ENCODE peak calls at places on chromosomes 1 and 21, in four cellular contexts. Z is fibroblast of lung; Y is left lung; O is effector memory CD4-positive, alpha-beta T cell. G is an unnamed sample.

GRCh38 chr1:74463301-74463988 is 49.0 kb downstream of the LRRC53 start:
- DNase-seq in Z (peak), Y (no peak), O (no peak), G (no peak)

GRCh38 chr1:168394858-168395257 is 114.2 kb downstream of the TBX19 start:
- DNase-seq in Z (no peak), Y (no peak), O (no peak), G (no peak)

GRCh38 chr1:45976623-45977022 is 155.8 kb downstream of the PIK3R3 start:
- DNase-seq in Z (no peak), Y (no peak), O (no peak), G (no peak)

GRCh38 chr21:39186676-39187075 is 3.4 kb upstream of the PSMG1 start:
- DNase-seq in Z (no peak), Y (no peak), O (no peak), G (no peak)

GRCh38 chr1:59903136-59903754 is 23.3 kb downstream of the CYP2J2 start:
- DNase-seq in Z (peak), Y (no peak), O (no peak), G (no peak)

GRCh38 chr1:24871306-24871901 is 58.7 kb downstream of the RUNX3 start:
- DNase-seq in Z (no peak), Y (no peak), O (no peak), G (no peak)

GRCh38 chr1:162213281-162213909 is 143.9 kb downstream of the NOS1AP start:
- DNase-seq in Z (peak), Y (peak), O (no peak), G (peak)

GRCh38 chr1:22832414-22832786 is 121.8 kb downstream of the EPHB2 start:
- DNase-seq in Z (peak), Y (no peak), O (no peak), G (no peak)

GRCh38 chr1:91885331-91885715 is 628 bp downstream of the TGFBR3 start:
- DNase-seq in Z (no peak), Y (peak), O (peak), G (no peak)

GRCh38 chr1:208159542-208160258 is 84.5 kb downstream of the PLXNA2 start:
- DNase-seq in Z (peak), Y (no peak), O (no peak), G (no peak)

GRCh38 chr1:225903623-225904022 is 14.7 kb upstream of the LEFTY1 start:
- DNase-seq in Z (no peak), Y (no peak), O (no peak), G (no peak)

GRCh38 chr1:10424034-10424433 is 6.2 kb upstream of the CENPS start:
- DNase-seq in Z (peak), Y (no peak), O (no peak), G (no peak)

GRCh38 chr21:45109831-45110492 is 35.6 kb downstream of the ADARB1 start:
- DNase-seq in Z (peak), Y (no peak), O (no peak), G (no peak)

GRCh38 chr1:9494936-9495758 is 44.1 kb upstream of the SLC25A33 start:
- DNase-seq in Z (peak), Y (peak), O (peak), G (no peak)

GRCh38 chr1:222167896-222168295 is 380.0 kb downstream of the HHIPL2 start:
- DNase-seq in Z (peak), Y (no peak), O (no peak), G (no peak)

GRCh38 chr1:99621340-99621901 is 24.5 kb upstream of the PALMD start:
- DNase-seq in Z (peak), Y (no peak), O (no peak), G (no peak)

GRCh38 chr21:33386222-33386784 is 16.9 kb upstream of the IFNGR2 start:
- DNase-seq in Z (no peak), Y (no peak), O (no peak), G (no peak)

GRCh38 chr1:119962296-119962968 is 66.1 kb upstream of the ADAM30 start:
- DNase-seq in Z (peak), Y (no peak), O (no peak), G (no peak)

GRCh38 chr1:201309420-201309819 is 26.1 kb downstream of the PKP1 start:
- DNase-seq in Z (peak), Y (peak), O (no peak), G (no peak)

GRCh38 chr1:10396870-10397269 is 2.0 kb upstream of the PGD start:
- DNase-seq in Z (no peak), Y (no peak), O (no peak), G (no peak)

GRCh38 chr1:230860617-230861384 is 7.5 kb downstream of the C1orf198 start:
- DNase-seq in Z (no peak), Y (no peak), O (no peak), G (no peak)

GRCh38 chr1:230863449-230863848 is 4.9 kb downstream of the C1orf198 start:
- DNase-seq in Z (no peak), Y (peak), O (no peak), G (no peak)

GRCh38 chr1:230864441-230864840 is 3.9 kb downstream of the C1orf198 start:
- DNase-seq in Z (no peak), Y (no peak), O (no peak), G (no peak)

GRCh38 chr1:230861489-230861888 is 6.8 kb downstream of the C1orf198 start:
- DNase-seq in Z (no peak), Y (no peak), O (no peak), G (no peak)

DNA sequence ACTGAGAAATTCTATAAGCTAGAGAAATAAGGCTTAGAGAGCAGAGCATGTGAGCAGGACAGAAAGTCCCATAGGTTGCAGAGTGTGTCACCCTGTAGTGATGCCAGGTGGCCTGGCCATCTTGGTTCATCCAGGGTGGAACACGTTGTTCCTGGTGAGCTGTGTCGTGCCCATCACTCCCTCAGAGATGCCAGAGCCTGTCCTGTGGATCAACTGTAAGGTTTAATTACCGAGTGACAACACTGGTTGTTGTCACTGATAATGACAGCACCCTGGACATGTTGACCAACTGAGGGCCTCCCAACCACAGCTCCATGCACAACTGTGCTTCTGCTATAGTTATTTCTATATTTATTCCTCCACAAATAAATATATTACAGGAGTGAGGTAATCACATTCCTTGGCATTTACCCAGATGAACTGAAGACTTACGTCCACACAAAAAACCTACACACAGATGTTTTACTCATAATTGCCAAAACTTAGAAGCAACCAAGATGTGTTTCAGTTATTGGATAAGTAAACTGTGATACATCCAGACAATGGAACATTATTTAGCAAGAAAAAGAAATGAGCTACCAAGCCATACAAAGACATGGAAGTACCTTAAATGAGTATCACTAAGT is 6.2 kb downstream of the C1orf198 start:
- DNase-seq in Z (no peak), Y (no peak), O (no peak), G (no peak)
- H3K27ac ChIP-seq in Z (peak), Y (no peak), O (no peak), G (peak)

GRCh38 chr1:224339422-224340033 is 9.6 kb upstream of the NVL start:
- DNase-seq in Z (no peak), Y (no peak), O (no peak), G (no peak)

GRCh38 chr1:224333939-224334701 is 4.1 kb upstream of the NVL start:
- DNase-seq in Z (peak), Y (no peak), O (no peak), G (no peak)

GRCh38 chr1:224340711-224341384 is 10.9 kb upstream of the NVL start:
- DNase-seq in Z (peak), Y (peak), O (no peak), G (no peak)

GRCh38 chr1:224333309-224333926 is 3.4 kb upstream of the NVL start:
- DNase-seq in Z (peak), Y (no peak), O (no peak), G (no peak)

GRCh38 chr1:224338150-224338838 is 8.3 kb upstream of the NVL start:
- DNase-seq in Z (peak), Y (no peak), O (no peak), G (no peak)
- H3K27ac ChIP-seq in Z (no peak), Y (peak), O (no peak), G (no peak)

DNA sequence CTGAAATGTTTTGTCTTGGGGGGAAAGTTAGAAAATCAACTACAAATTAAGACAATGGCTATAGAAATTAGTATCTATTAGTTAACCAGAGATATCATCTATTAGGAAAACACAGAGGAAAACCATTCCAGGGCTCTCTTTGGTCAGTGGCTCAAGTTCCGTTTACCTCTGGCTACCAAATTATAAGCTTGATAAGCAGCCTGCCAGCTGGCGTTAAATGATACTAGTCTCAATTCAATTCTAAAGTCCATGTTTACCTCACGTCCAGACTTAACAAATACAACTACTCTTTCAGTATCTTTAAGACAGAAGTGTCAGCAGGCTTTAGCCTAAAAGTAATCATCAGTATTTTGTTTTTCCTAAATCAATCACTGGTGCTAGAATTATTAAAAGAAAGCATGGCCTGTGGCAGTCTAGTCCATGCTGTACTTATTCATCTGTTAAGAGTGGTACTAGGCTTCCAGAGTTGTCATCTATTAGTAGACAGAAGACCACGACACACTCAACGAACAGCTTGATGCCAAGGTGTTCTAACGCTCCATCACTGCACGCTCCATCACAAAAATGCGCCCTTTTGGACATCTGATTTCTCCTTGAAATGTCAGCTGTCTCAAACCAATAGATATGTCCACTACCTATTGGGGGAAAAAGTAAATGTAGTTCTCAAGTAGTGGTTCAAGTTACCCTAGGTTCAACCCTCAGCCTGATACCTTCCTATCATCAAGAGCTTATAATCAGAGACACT is 1.5 kb downstream of the IVNS1ABP start:
- DNase-seq in Z (peak), Y (no peak), O (no peak), G (no peak)
- H3K27ac ChIP-seq in Z (peak), Y (peak), O (peak), G (peak)

GRCh38 chr1:118902299-118903270 is 85.6 kb downstream of the TBX15 start:
- DNase-seq in Z (peak), Y (no peak), O (no peak), G (no peak)
- H3K27ac ChIP-seq in Z (no peak), Y (no peak), O (no peak), G (no peak)

DNA sequence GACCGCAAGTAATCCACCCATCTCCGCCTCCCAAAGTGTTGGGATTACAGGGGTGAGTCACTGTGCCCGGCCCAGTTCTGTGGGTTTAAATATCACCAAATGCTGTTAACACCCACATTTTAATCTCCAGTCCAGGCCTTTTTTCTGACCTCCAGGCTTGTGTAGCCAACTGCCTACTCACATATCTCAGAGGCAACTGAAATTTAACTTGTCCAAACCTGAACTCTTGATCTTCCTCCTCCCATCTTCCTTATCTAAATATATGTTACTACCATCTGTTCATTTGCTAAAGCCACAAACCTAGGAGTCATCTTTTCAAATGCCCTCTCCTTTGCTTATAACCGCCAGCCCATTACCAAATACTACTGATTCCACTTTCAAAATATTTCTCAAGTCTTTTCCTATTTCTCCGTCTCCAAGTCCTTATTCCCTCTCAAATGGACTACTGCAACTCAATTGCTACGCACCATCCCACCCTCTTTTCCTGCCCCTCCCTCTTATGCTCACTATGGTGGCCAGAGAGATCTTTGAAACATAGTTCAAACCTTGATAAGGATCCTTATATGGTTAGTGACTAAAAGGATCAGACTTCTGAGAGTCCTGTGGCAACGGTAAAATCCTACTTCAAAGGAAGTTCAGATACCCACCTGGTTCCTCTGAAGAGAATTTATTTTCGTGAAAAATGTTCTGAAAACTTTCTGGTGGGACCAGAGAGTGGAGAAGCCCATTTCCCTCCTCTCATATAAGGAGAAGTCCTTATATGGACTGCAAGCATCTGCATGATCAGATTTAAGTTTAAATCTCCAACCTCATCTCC is 78.5 kb upstream of the CDC42BPA start:
- DNase-seq in Z (peak), Y (no peak), O (no peak), G (no peak)
- H3K27ac ChIP-seq in Z (no peak), Y (no peak), O (no peak), G (no peak)

GRCh38 chr1:8350914-8351684 is 33.2 kb downstream of the SLC45A1 start:
- DNase-seq in Z (no peak), Y (no peak), O (no peak), G (no peak)
- H3K27ac ChIP-seq in Z (no peak), Y (no peak), O (no peak), G (no peak)

GRCh38 chr1:7549277-7549676 is 221.8 kb upstream of the VAMP3 start:
- DNase-seq in Z (peak), Y (no peak), O (no peak), G (no peak)
- H3K27ac ChIP-seq in Z (no peak), Y (peak), O (no peak), G (no peak)

G was measured in caudate nucleus.